ENCODE peak calls at places on chromosomes 13 and 19, in four cellular contexts. G, R, F and J are unnamed samples.

GRCh38 chr19:18440421-18440877 is 2.5 kb upstream of the ISYNA1 start:
- DNase-seq in R (peak), F (no peak), G (no peak), J (peak)

GRCh38 chr19:2631213-2631821 is 71.2 kb downstream of the GNG7 start:
- DNase-seq in R (no peak), G (peak), F (no peak), J (no peak)

GRCh38 chr13:99346328-99347070 is 39.3 kb upstream of the GPR183 start:
- DNase-seq in R (no peak), G (peak), F (no peak), J (no peak)

GRCh38 chr13:113969973-113970611 is 3.8 kb downstream of the C13orf46 start:
- DNase-seq in F (no peak), R (no peak), G (no peak), J (no peak)

GRCh38 chr13:104984296-104984818 is 1551.1 kb downstream of the EFNB2 start:
- DNase-seq in G (no peak), F (peak), R (peak), J (no peak)

GRCh38 chr13:67224148-67224846 is 5.8 kb downstream of the PCDH9 start:
- DNase-seq in F (peak), G (peak), R (peak), J (peak)

GRCh38 chr13:27022571-27023311 is 148.9 kb downstream of the USP12 start:
- DNase-seq in F (peak), R (no peak), G (no peak), J (peak)

GRCh38 chr13:40585911-40586471 is 80.5 kb downstream of the FOXO1 start:
- DNase-seq in G (peak), F (no peak), R (no peak), J (no peak)

GRCh38 chr13:105627270-105627669 is 908.2 kb downstream of the EFNB2 start:
- DNase-seq in G (no peak), R (no peak), F (no peak), J (no peak)

GRCh38 chr19:7970716-7971448 is 27.4 kb upstream of the TIMM44 start:
- DNase-seq in G (peak), R (peak), F (peak), J (peak)

GRCh38 chr19:6772866-6773322 is 386 bp downstream of the VAV1 start:
- DNase-seq in G (no peak), R (no peak), F (no peak), J (no peak)

GRCh38 chr13:102402292-102402691 is 444 bp upstream of the FGF14 start:
- DNase-seq in R (no peak), F (no peak), G (no peak), J (peak)

GRCh38 chr13:98738213-98738612 is 14.3 kb downstream of the SLC15A1 start:
- DNase-seq in R (no peak), F (no peak), G (no peak), J (no peak)

GRCh38 chr13:61391426-61391825 is 24.2 kb downstream of the PCDH20 start:
- DNase-seq in G (no peak), R (no peak), F (no peak), J (no peak)

GRCh38 chr19:22617614-22618325 is 16.4 kb upstream of the ZNF492 start:
- DNase-seq in R (no peak), G (no peak), F (no peak), J (no peak)

GRCh38 chr19:29645911-29646310 is 19.4 kb upstream of the PLEKHF1 start:
- DNase-seq in R (peak), G (peak), F (no peak), J (no peak)

GRCh38 chr19:58261968-58262921 is 16.5 kb upstream of the ZNF8 start:
- DNase-seq in F (no peak), R (no peak), G (no peak), J (no peak)

GRCh38 chr19:51926784-51927741 is at the start of gene ZNF613:
- DNase-seq in G (peak), F (peak), R (peak), J (peak)

GRCh38 chr13:93690139-93690538 is 463.5 kb downstream of the GPC6 start:
- DNase-seq in G (peak), R (no peak), F (no peak), J (no peak)

GRCh38 chr19:55340144-55340783 is 588 bp downstream of the KMT5C start:
- DNase-seq in R (no peak), G (no peak), F (peak), J (peak)

GRCh38 chr13:78241278-78241919 is 322.8 kb upstream of the EDNRB start:
- DNase-seq in G (peak), F (peak), R (peak), J (peak)

GRCh38 chr19:12953456-12954149 is 3.4 kb downstream of the GADD45GIP1 start:
- DNase-seq in R (no peak), G (no peak), F (no peak), J (peak)

GRCh38 chr19:46162731-46163130 is 14.7 kb downstream of the IGFL2 start:
- DNase-seq in G (no peak), F (no peak), R (no peak), J (no peak)

GRCh38 chr19:39403331-39404312 is 3.0 kb upstream of the ZFP36 start:
- DNase-seq in R (peak), F (peak), G (peak), J (peak)

GRCh38 chr19:46021531-46022041 is 1.3 kb downstream of the PGLYRP1 start:
- DNase-seq in R (no peak), G (no peak), F (no peak), J (peak)

GRCh38 chr13:107370036-107370785 is 802.3 kb upstream of the ARGLU1 start:
- DNase-seq in G (peak), R (no peak), F (no peak), J (no peak)

GRCh38 chr13:33723772-33724435 is 94.0 kb upstream of the RFC3 start:
- DNase-seq in R (peak), G (peak), F (peak), J (peak)

GRCh38 chr19:46611791-46612190 is 10.7 kb downstream of the CALM3 start:
- DNase-seq in G (no peak), F (no peak), R (no peak), J (no peak)

GRCh38 chr19:10855879-10856522 is 7.8 kb downstream of the C19orf38 start:
- DNase-seq in F (no peak), G (no peak), R (no peak), J (peak)

GRCh38 chr13:111904701-111905608 is 162.0 kb upstream of the SOX1 start:
- DNase-seq in G (no peak), R (peak), F (peak), J (peak)

GRCh38 chr19:35228177-35228930 is at the start of gene FAM187B:
- DNase-seq in F (no peak), G (no peak), R (peak), J (no peak)

GRCh38 chr13:70457474-70457873 is 349.2 kb upstream of the KLHL1 start:
- DNase-seq in F (no peak), G (no peak), R (no peak), J (peak)

GRCh38 chr19:39139305-39140194 is 14.0 kb downstream of the PAK4 start:
- DNase-seq in R (no peak), F (no peak), G (no peak), J (no peak)

GRCh38 chr19:41351339-41352245 is 2.1 kb downstream of the TGFB1 start:
- DNase-seq in R (peak), F (peak), G (peak), J (peak)

GRCh38 chr19:2782357-2782935 is 627 bp downstream of the SGTA start:
- DNase-seq in F (no peak), G (no peak), R (no peak), J (peak)

GRCh38 chr13:94233401-94233800 is 246.1 kb downstream of the DCT start:
- DNase-seq in F (no peak), R (peak), G (peak), J (peak)